ENCODE peak calls at places on chromosome 11, in four cellular contexts. L is heart right ventricle, K is neuronal stem cell, M is heart left ventricle. A is an unnamed sample. For H3K27me3 and H3K36me3, the result is how much of the 10 kb centered on the place peaks cover.

GRCh38 chr11:123474994-123475393 is 44.9 kb downstream of the GRAMD1B start:
- DNase-seq in L (no peak), K (no peak), M (no peak), A (no peak)

GRCh38 chr11:88569342-88569741 is 231.8 kb upstream of the CTSC start:
- DNase-seq in L (no peak), K (no peak), M (no peak), A (no peak)

GRCh38 chr11:117828641-117829368 is 4.3 kb upstream of the FXYD2 start:
- DNase-seq in L (peak), K (no peak), M (peak), A (peak)

GRCh38 chr11:93089474-93090102 is 108.2 kb downstream of the SLC36A4 start:
- DNase-seq in L (no peak), K (no peak), M (no peak), A (peak)

GRCh38 chr11:125685228-125685627 is 4.6 kb upstream of the ACRV1 start:
- DNase-seq in L (no peak), K (no peak), M (no peak), A (no peak)

GRCh38 chr11:7577226-7577882 is 63.6 kb downstream of the PPFIBP2 start:
- DNase-seq in L (peak), K (no peak), M (peak), A (no peak)

GRCh38 chr11:2304156-2305139 is 2.6 kb downstream of the TSPAN32 start:
- DNase-seq in L (no peak), K (no peak), M (peak), A (peak)

GRCh38 chr11:113384551-113384950 is 3.0 kb upstream of the ANKK1 start:
- DNase-seq in L (no peak), K (no peak), M (no peak), A (no peak)

GRCh38 chr11:74417860-74418508 is 19.8 kb upstream of the PGM2L1 start:
- DNase-seq in L (no peak), K (no peak), M (no peak), A (no peak)

GRCh38 chr11:69880041-69880802 is 61.0 kb upstream of the FGF3 start:
- DNase-seq in L (no peak), K (no peak), M (no peak), A (no peak)

GRCh38 chr11:19437760-19438159 is 197.0 kb upstream of the E2F8 start:
- DNase-seq in L (no peak), K (no peak), M (no peak), A (no peak)

GRCh38 chr11:76160856-76161255 is 45.4 kb downstream of the WNT11 start:
- DNase-seq in L (no peak), K (no peak), M (no peak), A (no peak)

GRCh38 chr11:104934594-104934993 is 33.8 kb downstream of the CASP4 start:
- DNase-seq in L (no peak), K (no peak), M (no peak), A (no peak)

GRCh38 chr11:74325649-74326645 is 14.5 kb upstream of the P4HA3 start:
- DNase-seq in L (peak), K (no peak), M (peak), A (no peak)

GRCh38 chr11:10139656-10140055 is 154.4 kb downstream of the SBF2 start:
- DNase-seq in L (no peak), K (no peak), M (no peak), A (peak)

GRCh38 chr11:128757235-128757711 is 63.4 kb downstream of the FLI1 start:
- DNase-seq in L (peak), K (no peak), M (peak), A (peak)

GRCh38 chr11:73983764-73984543 is 1.3 kb upstream of the UCP2 start:
- DNase-seq in L (no peak), K (no peak), M (no peak), A (no peak)

GRCh38 chr11:12979928-12980689 is 29.0 kb upstream of the RASSF10 start:
- DNase-seq in L (no peak), K (no peak), M (no peak), A (no peak)

GRCh38 chr11:130609121-130610035 is 160.9 kb downstream of the ADAMTS15 start:
- DNase-seq in L (peak), K (no peak), M (peak), A (peak)

GRCh38 chr11:61022311-61023085 is 51.0 kb downstream of the CD6 start:
- DNase-seq in L (no peak), K (no peak), M (no peak), A (no peak)

GRCh38 chr11:61019818-61020405 is 48.4 kb downstream of the CD6 start:
- DNase-seq in L (no peak), K (no peak), M (no peak), A (no peak)

GRCh38 chr11:61019037-61019817 is 47.7 kb downstream of the CD6 start:
- DNase-seq in L (no peak), K (no peak), M (no peak), A (no peak)

GRCh38 chr11:61021661-61022212 is 50.3 kb downstream of the CD6 start:
- DNase-seq in L (no peak), K (no peak), M (no peak), A (peak)

DNA sequence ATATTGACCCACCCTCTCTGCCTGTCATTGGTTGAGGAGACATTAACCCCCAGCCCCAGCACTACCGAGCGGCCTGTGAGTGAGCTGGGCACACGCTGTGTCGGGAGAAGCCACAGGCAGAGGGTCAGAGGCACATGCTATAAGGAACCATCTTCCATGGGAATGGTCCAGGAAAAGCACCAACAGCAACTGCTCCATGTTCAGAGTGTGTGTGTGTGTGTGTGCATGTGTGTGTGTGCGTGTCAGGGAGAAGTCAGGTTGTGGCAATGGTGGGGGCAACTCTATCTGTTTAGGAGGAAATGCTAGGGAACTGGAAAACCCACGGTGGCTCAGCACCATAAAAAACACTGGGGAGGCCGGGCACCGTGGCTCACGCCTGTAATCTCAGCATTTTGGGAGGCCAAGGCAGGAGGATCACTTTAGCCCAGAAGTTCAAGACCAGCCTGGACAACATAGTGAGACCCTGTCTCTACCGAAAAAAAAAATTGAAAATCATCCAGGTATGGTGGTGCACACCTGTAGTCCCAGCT is 49.3 kb downstream of the CD6 start:
- DNase-seq in L (no peak), K (no peak), M (no peak), A (no peak)
- H3K27me3 ChIP-seq in L (under half), K (under half), M (under half), A (under half)

GRCh38 chr11:77471520-77472234 is 2.2 kb downstream of the PAK1 start:
- DNase-seq in L (no peak), K (no peak), M (no peak), A (peak)
- H3K4me3 ChIP-seq in L (no peak), K (no peak), M (no peak), A (peak)

GRCh38 chr11:3753110-3753509 is 44.2 kb downstream of the NUP98 start:
- DNase-seq in L (no peak), K (no peak), M (no peak), A (no peak)
- H3K36me3 ChIP-seq in L (under half), K (half or more), M (under half), A (under half)

DNA sequence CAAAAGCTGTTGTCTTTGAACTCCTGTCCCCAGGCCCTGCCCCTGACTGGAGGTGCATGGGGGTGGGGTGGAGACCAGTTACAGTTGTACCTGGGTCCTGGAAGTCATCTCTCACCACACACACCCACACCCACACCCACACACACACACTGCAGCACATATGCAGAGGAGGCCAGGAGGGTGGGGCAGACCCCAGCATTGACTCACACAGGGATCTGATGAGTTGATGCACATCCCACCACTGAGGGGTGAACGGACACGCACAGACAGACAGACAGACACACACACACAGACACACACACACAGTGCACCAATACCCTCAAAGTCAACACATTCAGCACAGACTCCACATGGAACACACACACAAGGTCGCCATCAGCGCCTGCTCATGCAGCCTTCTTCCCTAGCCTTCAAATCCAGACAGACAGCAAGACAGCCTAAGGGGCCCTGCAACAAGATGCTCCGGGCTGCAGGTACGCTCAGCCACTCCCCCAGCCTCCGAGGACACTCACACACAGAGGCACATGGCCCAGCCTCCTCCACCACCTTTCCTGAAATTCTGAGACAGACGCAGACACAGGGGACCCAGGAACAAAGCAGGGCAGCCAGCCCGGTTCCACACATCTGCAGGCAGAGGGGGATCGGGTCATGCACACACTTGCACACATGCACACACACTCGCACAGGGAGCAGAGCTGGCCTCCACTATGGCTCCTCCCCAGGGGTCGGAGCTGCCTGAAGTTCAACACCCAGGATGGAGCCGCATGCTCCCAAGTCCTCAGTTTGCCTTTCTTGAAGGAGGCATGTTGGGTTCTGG is 26.5 kb downstream of the SYT7 start:
- DNase-seq in L (no peak), K (no peak), M (no peak), A (peak)
- H3K27me3 ChIP-seq in L (under half), K (under half), M (under half), A (under half)

DNA sequence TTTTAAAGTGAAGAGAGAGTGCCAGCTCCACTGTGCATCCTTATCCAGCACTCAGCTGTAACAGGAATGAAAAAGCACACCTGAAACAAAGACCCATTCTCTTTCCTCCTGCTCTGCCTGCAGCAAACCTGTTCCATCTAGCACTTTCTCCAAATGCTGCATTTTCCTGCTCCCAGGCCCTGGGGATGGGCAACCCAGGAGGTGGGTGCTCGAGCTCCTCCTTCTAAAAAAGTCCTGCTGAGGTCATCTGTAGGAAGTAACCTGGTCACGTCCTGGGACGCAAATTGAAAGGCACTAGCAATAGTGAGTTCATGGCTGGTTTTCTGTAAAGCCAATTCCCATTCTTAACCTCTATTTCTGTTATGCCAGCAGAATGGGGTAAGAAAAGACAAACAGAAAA is 173.7 kb downstream of the MAML2 start:
- DNase-seq in L (no peak), K (no peak), M (no peak), A (no peak)
- H3K4me3 ChIP-seq in L (no peak), K (no peak), M (no peak), A (no peak)

GRCh38 chr11:65590240-65590738 is 5.3 kb downstream of the KCNK7 start:
- DNase-seq in L (no peak), K (no peak), M (no peak), A (no peak)
- H3K36me3 ChIP-seq in L (under half), K (under half), M (under half), A (under half)

DNA sequence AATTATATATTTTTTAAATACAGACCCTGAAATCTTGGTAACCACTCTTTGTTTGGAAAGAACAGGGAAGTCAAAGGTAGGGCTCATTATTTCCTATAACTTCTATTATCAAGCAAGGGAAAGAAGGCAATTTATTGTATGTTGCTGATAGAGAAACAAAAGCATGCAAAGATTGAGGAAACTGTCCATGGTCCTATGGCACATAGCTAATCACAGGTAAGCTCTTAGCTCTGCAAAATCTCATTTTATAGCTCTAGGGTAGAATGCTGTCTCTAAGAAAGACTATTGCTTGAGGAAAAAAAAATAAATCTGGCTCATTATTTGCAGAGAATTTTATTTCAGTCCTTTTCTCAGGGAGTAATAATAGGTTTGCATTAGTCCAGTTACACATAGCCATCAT is 7.4 kb upstream of the GUCY1A2 start:
- DNase-seq in L (no peak), K (no peak), M (no peak), A (no peak)
- H3K27me3 ChIP-seq in L (under half), K (under half), M (under half), A (under half)